ENCODE peak calls at places on chromosomes 12 and 14, in four cellular contexts. A is erythroblast, Z is HFF-Myc, O is pons. K is an unnamed sample.

GRCh38 chr12:96420255-96420930 is 20.2 kb upstream of the CDK17 start:
- DNase-seq in O (no peak), A (no peak), Z (no peak), K (no peak)

GRCh38 chr14:22472935-22473854 is 115.8 kb downstream of the DAD1 start:
- DNase-seq in Z (no peak), A (peak), O (peak), K (no peak)

GRCh38 chr14:105145381-105146180 is 23.0 kb downstream of the JAG2 start:
- DNase-seq in A (no peak), Z (no peak), O (no peak), K (no peak)

GRCh38 chr12:80120994-80121393 is 21.7 kb downstream of the OTOGL start:
- DNase-seq in A (no peak), Z (no peak), O (no peak), K (no peak)

GRCh38 chr14:101072945-101073597 is 169.5 kb upstream of the RTL1 start:
- DNase-seq in Z (peak), O (no peak), A (no peak), K (no peak)

GRCh38 chr12:55847603-55848329 is 5.0 kb upstream of the MMP19 start:
- DNase-seq in O (peak), A (no peak), Z (peak), K (no peak)

GRCh38 chr12:85713368-85713767 is 122.8 kb downstream of the RASSF9 start:
- DNase-seq in Z (no peak), O (no peak), A (no peak), K (no peak)

GRCh38 chr14:81743605-81744004 is 210.0 kb upstream of the SEL1L start:
- DNase-seq in Z (no peak), A (no peak), O (no peak), K (no peak)

GRCh38 chr12:6964605-6965025 is 5.8 kb downstream of the PHB2 start:
- DNase-seq in O (no peak), Z (no peak), A (peak), K (no peak)

GRCh38 chr12:108783446-108783845 is 52.1 kb upstream of the CORO1C start:
- DNase-seq in O (no peak), Z (no peak), A (peak), K (no peak)

GRCh38 chr12:46373303-46374182 is 970 bp upstream of the SLC38A2 start:
- DNase-seq in O (no peak), Z (no peak), A (peak), K (no peak)

GRCh38 chr12:92861381-92861780 is 67.7 kb downstream of the EEA1 start:
- DNase-seq in A (no peak), O (no peak), Z (no peak), K (no peak)

GRCh38 chr12:91377456-91377855 is 194.8 kb upstream of the DCN start:
- DNase-seq in Z (no peak), A (no peak), O (no peak), K (no peak)

GRCh38 chr12:4112290-4112689 is 161.3 kb upstream of the CCND2 start:
- DNase-seq in O (no peak), A (no peak), Z (no peak), K (no peak)

K was measured in NCI-H187 treated with DMSO at 0.1 percent for 48 hours.